ENCODE peak calls at places on chromosome 16, in six cellular contexts. K is CD8-positive, alpha-beta T cell; A is HCT116; U is RWPE1; W is H1; D is CD8-positive, alpha-beta memory T cell. M is an unnamed sample.

GRCh38 chr16:14600164-14600563 is 29.9 kb downstream of the PARN start:
- DNase-seq in K (no peak), A (peak), U (peak), W (no peak), D (no peak), M (no peak)

GRCh38 chr16:87374313-87374712 is 9.3 kb downstream of the FBXO31 start:
- DNase-seq in K (no peak), A (no peak), U (no peak), W (no peak), D (no peak), M (no peak)

GRCh38 chr16:86751081-86752030 is 173.0 kb downstream of the FOXL1 start:
- DNase-seq in K (no peak), A (no peak), U (peak), W (no peak), D (no peak), M (no peak)

GRCh38 chr16:72878301-72879269 is 169.3 kb downstream of the ZFHX3 start:
- DNase-seq in K (no peak), A (no peak), U (no peak), W (no peak), D (no peak), M (no peak)

GRCh38 chr16:66161942-66162341 is 204.5 kb upstream of the CDH5 start:
- DNase-seq in K (no peak), A (peak), U (no peak), W (no peak), D (no peak), M (no peak)

GRCh38 chr16:23836078-23836403 is 258 bp downstream of the PRKCB start:
- DNase-seq in K (no peak), A (no peak), U (no peak), W (peak), D (no peak), M (no peak)

GRCh38 chr16:82758904-82759303 is 132.1 kb downstream of the CDH13 start:
- DNase-seq in K (no peak), A (no peak), U (no peak), W (no peak), D (no peak), M (no peak)

GRCh38 chr16:16014329-16015224 is 65.2 kb downstream of the ABCC1 start:
- DNase-seq in K (no peak), A (no peak), U (no peak), W (no peak), D (no peak), M (no peak)

GRCh38 chr16:1637526-1637925 is 25.4 kb downstream of the CRAMP1 start:
- DNase-seq in K (no peak), A (no peak), U (no peak), W (no peak), D (no peak), M (no peak)

GRCh38 chr16:46907061-46907774 is 23.1 kb downstream of the GPT2 start:
- DNase-seq in K (no peak), A (no peak), U (no peak), W (no peak), D (no peak), M (no peak)

GRCh38 chr16:70576431-70577255 is 53.0 kb downstream of the SF3B3 start:
- DNase-seq in K (no peak), A (no peak), U (peak), W (no peak), D (no peak), M (no peak)

GRCh38 chr16:65394306-65394705 is 272.4 kb upstream of the CDH11 start:
- DNase-seq in K (no peak), A (no peak), U (no peak), W (no peak), D (no peak), M (no peak)

GRCh38 chr16:11880047-11880446 is 28.7 kb upstream of the RSL1D1 start:
- DNase-seq in K (no peak), A (no peak), U (no peak), W (no peak), D (no peak), M (no peak)

GRCh38 chr16:11833951-11834695 is 17.2 kb downstream of the RSL1D1 start:
- DNase-seq in K (no peak), A (no peak), U (peak), W (no peak), D (no peak), M (no peak)

GRCh38 chr16:27265982-27266381 is 2.6 kb downstream of the NSMCE1 start:
- DNase-seq in K (no peak), A (no peak), U (no peak), W (no peak), D (no peak), M (no peak)

GRCh38 chr16:12321363-12321762 is 344.8 kb downstream of the SNX29 start:
- DNase-seq in K (no peak), A (no peak), U (no peak), W (no peak), D (no peak), M (no peak)

GRCh38 chr16:29986231-29986630 is 9.2 kb downstream of the HIRIP3 start:
- DNase-seq in K (no peak), A (no peak), U (no peak), W (no peak), D (no peak), M (no peak)

GRCh38 chr16:47750371-47750770 is 289.2 kb downstream of the PHKB start:
- DNase-seq in K (no peak), A (no peak), U (no peak), W (no peak), D (no peak), M (no peak)

GRCh38 chr16:76607317-76607716 is 330.1 kb downstream of the CNTNAP4 start:
- DNase-seq in K (no peak), A (no peak), U (no peak), W (no peak), D (no peak), M (no peak)

GRCh38 chr16:84585886-84586285 is 32.0 kb downstream of the COTL1 start:
- DNase-seq in K (no peak), A (peak), U (peak), W (peak), D (no peak), M (no peak)

GRCh38 chr16:84677017-84677803 is 22.6 kb upstream of the USP10 start:
- DNase-seq in K (no peak), A (no peak), U (no peak), W (no peak), D (no peak), M (no peak)

GRCh38 chr16:23227529-23227928 is 45.0 kb downstream of the SCNN1G start:
- DNase-seq in K (no peak), A (no peak), U (peak), W (no peak), D (no peak), M (no peak)

GRCh38 chr16:80065565-80065964 is 465.0 kb upstream of the MAF start:
- DNase-seq in K (no peak), A (no peak), U (peak), W (no peak), D (no peak), M (no peak)

GRCh38 chr16:12758031-12758669 is 45.5 kb downstream of the CPPED1 start:
- DNase-seq in K (no peak), A (no peak), U (no peak), W (no peak), D (no peak), M (no peak)

GRCh38 chr16:85515830-85516397 is 97.2 kb upstream of the GSE1 start:
- DNase-seq in K (no peak), A (no peak), U (no peak), W (no peak), D (no peak), M (no peak)

GRCh38 chr16:11374255-11374654 is 29.0 kb downstream of the RMI2 start:
- DNase-seq in K (no peak), A (no peak), U (no peak), W (no peak), D (no peak), M (no peak)

GRCh38 chr16:85400305-85401205 is 212.6 kb upstream of the GSE1 start:
- DNase-seq in K (no peak), A (no peak), U (no peak), W (no peak), D (no peak), M (no peak)

GRCh38 chr16:23131436-23131835 is 17.8 kb downstream of the USP31 start:
- DNase-seq in K (no peak), A (no peak), U (no peak), W (no peak), D (no peak), M (no peak)

GRCh38 chr16:21076186-21076883 is 74.3 kb downstream of the DNAH3 start:
- DNase-seq in K (no peak), A (no peak), U (no peak), W (no peak), D (no peak), M (no peak)

GRCh38 chr16:22198547-22199293 is 7.4 kb upstream of the EEF2K start:
- DNase-seq in K (no peak), A (no peak), U (no peak), W (no peak), D (no peak), M (no peak)

GRCh38 chr16:85657996-85658395 is 30.8 kb downstream of the GINS2 start:
- DNase-seq in K (no peak), A (no peak), U (no peak), W (no peak), D (no peak), M (no peak)

DNA sequence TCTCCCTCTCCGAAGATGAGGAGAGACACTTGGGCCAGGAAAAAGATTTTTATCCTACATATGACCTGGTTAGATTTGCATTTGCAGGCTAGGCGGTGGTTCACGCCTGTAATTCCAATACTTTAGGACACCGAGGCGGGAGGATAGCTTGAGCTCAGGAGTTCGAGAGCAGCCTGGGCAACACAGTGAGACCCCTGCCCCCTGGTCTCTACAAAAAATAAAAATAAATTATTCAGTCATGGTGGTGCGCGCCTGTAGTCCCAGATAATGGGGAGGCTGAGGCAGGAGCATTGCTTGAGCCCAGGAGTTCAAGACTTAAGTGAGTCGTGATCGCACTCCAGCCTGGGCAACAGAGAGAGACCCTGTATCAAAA is 7.9 kb upstream of the THAP11 start:
- DNase-seq in K (no peak), A (no peak), U (no peak), W (no peak), D (no peak), M (no peak)
- H3K27ac ChIP-seq in K (peak), A (no peak), U (peak), W (no peak), D (peak), M (peak)

GRCh38 chr16:56198755-56199114 is 7.4 kb downstream of the GNAO1 start:
- DNase-seq in K (no peak), A (no peak), U (no peak), W (no peak), D (no peak), M (no peak)

GRCh38 chr16:56201030-56201429 is 9.7 kb downstream of the GNAO1 start:
- DNase-seq in K (no peak), A (no peak), U (no peak), W (no peak), D (no peak), M (no peak)

GRCh38 chr16:56198044-56198754 is 6.9 kb downstream of the GNAO1 start:
- DNase-seq in K (no peak), A (no peak), U (no peak), W (no peak), D (no peak), M (no peak)

GRCh38 chr16:56197227-56197992 is 6.1 kb downstream of the GNAO1 start:
- DNase-seq in K (no peak), A (no peak), U (no peak), W (no peak), D (no peak), M (no peak)

GRCh38 chr16:56199164-56199563 is 7.9 kb downstream of the GNAO1 start:
- DNase-seq in K (no peak), A (no peak), U (no peak), W (no peak), D (no peak), M (peak)
- H3K27ac ChIP-seq in K (no peak), A (no peak), U (no peak), W (no peak), D (no peak), M (no peak)

GRCh38 chr16:49660647-49661046 is 195.3 kb downstream of the ZNF423 start:
- DNase-seq in K (no peak), A (no peak), U (no peak), W (no peak), D (no peak), M (no peak)

GRCh38 chr16:49661465-49662187 is 194.3 kb downstream of the ZNF423 start:
- DNase-seq in K (no peak), A (no peak), U (no peak), W (no peak), D (no peak), M (no peak)

GRCh38 chr16:49664221-49665215 is 191.4 kb downstream of the ZNF423 start:
- DNase-seq in K (no peak), A (no peak), U (no peak), W (no peak), D (no peak), M (no peak)

GRCh38 chr16:49659356-49659755 is 196.6 kb downstream of the ZNF423 start:
- DNase-seq in K (no peak), A (no peak), U (no peak), W (no peak), D (no peak), M (no peak)

DNA sequence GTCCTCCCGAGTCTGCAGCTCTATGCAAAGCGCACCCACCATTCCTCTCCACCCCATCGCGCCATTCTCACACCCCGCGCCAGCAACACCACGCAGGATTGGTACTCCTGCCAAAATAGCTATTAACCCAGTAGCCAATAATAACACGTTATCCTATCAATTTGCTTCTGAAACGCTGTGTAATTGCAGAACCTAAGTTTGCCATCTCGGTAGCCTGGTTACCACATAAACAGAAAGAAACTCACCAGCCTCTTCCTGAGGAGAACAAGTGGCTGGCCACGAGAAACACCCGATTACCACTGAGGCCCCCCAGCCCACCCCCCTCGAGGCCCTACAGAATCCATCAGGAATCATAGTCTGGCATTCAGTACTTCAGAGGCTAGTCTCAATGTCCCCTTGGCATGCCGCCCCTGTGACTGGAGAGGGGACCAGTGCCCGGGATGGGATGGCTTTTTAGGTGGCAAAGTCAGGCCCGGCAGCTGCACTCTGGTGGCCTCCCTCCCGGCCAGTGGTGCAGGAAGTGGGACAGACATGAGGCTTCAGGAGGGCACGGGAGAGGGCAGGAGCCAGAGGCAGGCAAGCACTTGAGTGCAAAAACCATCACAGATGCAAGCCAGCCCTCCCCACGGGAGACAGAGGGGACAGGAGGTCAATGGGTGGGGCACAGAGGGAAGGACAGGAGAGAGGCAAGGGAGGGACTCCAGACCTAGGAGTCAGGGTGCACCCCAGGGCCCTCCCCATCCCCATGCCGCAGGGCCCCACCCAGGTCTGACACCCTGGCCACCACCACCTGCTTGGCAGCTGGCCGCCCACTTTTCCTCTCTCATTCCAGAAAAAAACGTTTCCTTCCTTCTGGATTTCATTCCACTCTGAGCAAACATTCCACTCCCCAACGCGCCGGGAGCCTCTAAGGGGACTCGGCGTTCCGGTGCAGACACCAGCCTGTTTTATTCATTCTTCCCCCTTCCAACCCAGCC is 192.5 kb downstream of the ZNF423 start:
- DNase-seq in K (no peak), A (no peak), U (no peak), W (no peak), D (no peak), M (no peak)
- H3K27ac ChIP-seq in K (no peak), A (no peak), U (no peak), W (no peak), D (no peak), M (no peak)

GRCh38 chr16:8868272-8869211 is at the start of gene CARHSP1:
- DNase-seq in K (peak), A (peak), U (peak), W (peak), D (peak), M (peak)
- H3K27ac ChIP-seq in K (peak), A (peak), U (peak), W (peak), D (peak), M (peak)

GRCh38 chr16:19138601-19139000 is 24.8 kb downstream of the ITPRIPL2 start:
- DNase-seq in K (no peak), A (no peak), U (peak), W (no peak), D (no peak), M (no peak)

GRCh38 chr16:19137201-19137601 is 23.4 kb downstream of the ITPRIPL2 start:
- DNase-seq in K (no peak), A (no peak), U (peak), W (no peak), D (no peak), M (no peak)

GRCh38 chr16:19140392-19140791 is 26.6 kb downstream of the ITPRIPL2 start:
- DNase-seq in K (no peak), A (no peak), U (no peak), W (no peak), D (no peak), M (no peak)

GRCh38 chr16:19137621-19138128 is 23.9 kb downstream of the ITPRIPL2 start:
- DNase-seq in K (no peak), A (no peak), U (no peak), W (no peak), D (no peak), M (no peak)

DNA sequence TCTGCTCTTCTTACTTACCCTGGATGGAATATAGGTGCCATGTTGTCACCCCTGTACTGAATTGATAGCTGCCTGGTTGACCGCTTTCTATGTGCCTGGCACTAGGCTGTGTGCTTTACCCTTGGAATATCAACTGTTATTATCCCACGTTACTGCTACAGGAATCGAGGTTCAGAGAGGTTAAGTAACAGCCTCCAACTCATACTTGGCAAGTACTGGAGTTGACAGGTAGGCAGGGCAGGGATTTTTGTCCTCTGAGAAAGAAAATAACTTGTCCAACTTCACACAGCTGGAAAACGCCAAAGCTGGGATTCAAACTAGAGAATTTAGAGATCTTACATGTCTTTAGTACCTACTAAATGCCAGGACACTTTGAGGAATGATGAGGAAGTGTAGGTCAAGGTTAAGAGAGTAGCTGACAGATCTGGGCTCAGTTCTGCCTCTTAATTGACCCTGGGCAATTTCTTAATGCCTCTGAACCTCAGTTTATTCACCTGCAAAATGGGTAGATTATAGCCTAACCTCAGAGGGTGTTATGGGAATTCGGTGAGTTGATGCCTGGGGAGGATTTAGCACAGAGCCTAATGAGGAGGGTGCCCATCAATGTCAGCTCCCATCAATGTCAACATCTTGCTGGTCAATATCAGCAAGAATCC is 25.8 kb downstream of the ITPRIPL2 start:
- DNase-seq in K (no peak), A (no peak), U (no peak), W (no peak), D (no peak), M (no peak)
- H3K27ac ChIP-seq in K (no peak), A (no peak), U (no peak), W (no peak), D (no peak), M (no peak)

GRCh38 chr16:4859190-4859899 is 12.1 kb downstream of the UBN1 start:
- DNase-seq in K (no peak), A (no peak), U (no peak), W (no peak), D (no peak), M (no peak)
- H3K27ac ChIP-seq in K (no peak), A (no peak), U (peak), W (no peak), D (no peak), M (no peak)